ENCODE peak calls at places on chromosome 1, in nine cellular contexts. L is caudate nucleus; G is GM10248; U is lower leg skin; J is NCI-H2171 treated with DMSO at 0.1 percent for 48 hours; Q is stimulated activated CD4-positive, alpha-beta T cell treated with anti-CD3 and anti-CD28 coated beads, Interleukin-1b, Interleukin-23, amount 100 ng/mL, for 24 hours; O is retina; H is activated T-cell treated with anti-CD3 and anti-CD28 coated beads for 48 hours; T is hepatocyte. N is an unnamed sample.

GRCh38 chr1:80155371-80155770 is 1148.8 kb upstream of the ADGRL4 start:
- DNase-seq in O (peak; percentile 6), G (no peak), Q (no peak), U (no peak), H (no peak), J (no peak), L (no peak), T (peak; percentile 16), N (no peak)

GRCh38 chr1:30512253-30512921 is 211.0 kb downstream of the MATN1 start:
- DNase-seq in T (no peak), L (no peak), U (peak; percentile 58), J (no peak), G (no peak), O (no peak), H (no peak), Q (no peak), N (no peak)

GRCh38 chr1:5661196-5662130 is 330.8 kb downstream of the NPHP4 start:
- DNase-seq in Q (no peak), G (no peak), L (no peak), O (no peak), U (peak; percentile 84), J (no peak), T (no peak), H (no peak), N (no peak)

GRCh38 chr1:206784471-206784903 is 12.2 kb upstream of the IL10 start:
- DNase-seq in L (no peak), T (no peak), U (peak; percentile 78), Q (peak; percentile 86), O (no peak), J (no peak), H (peak; percentile 85), G (peak; percentile 76), N (no peak)

GRCh38 chr1:152842556-152842955 is at the start of gene LCE6A:
- DNase-seq in O (no peak), H (no peak), U (no peak), L (no peak), T (no peak), G (no peak), Q (no peak), J (no peak), N (no peak)

GRCh38 chr1:207829576-207829975 is 77.7 kb downstream of the CD46 start:
- DNase-seq in T (no peak), G (no peak), Q (no peak), U (no peak), L (no peak), O (no peak), H (no peak), J (no peak), N (no peak)

GRCh38 chr1:42657981-42658879 is at the start of gene PPIH:
- DNase-seq in T (peak; percentile 97), H (peak; percentile 94), Q (peak; percentile 94), J (peak; percentile 95), O (peak; percentile 95), L (peak; percentile 94), U (peak; percentile 99), G (peak; percentile 94), N (peak; percentile 89)

GRCh38 chr1:1371354-1371740 is 3.7 kb downstream of the AURKAIP1 start:
- DNase-seq in H (no peak), J (no peak), T (no peak), L (no peak), U (no peak), O (no peak), Q (no peak), G (no peak), N (no peak)

GRCh38 chr1:229860926-229861325 is 206.1 kb upstream of the GALNT2 start:
- DNase-seq in T (no peak), H (no peak), G (no peak), O (no peak), L (no peak), J (no peak), Q (no peak), U (peak; percentile 28), N (no peak)

GRCh38 chr1:178614286-178614685 is 101.4 kb downstream of the TEX35 start:
- DNase-seq in L (no peak), H (no peak), Q (no peak), G (no peak), U (no peak), O (no peak), T (no peak), J (no peak), N (no peak)

GRCh38 chr1:26772687-26773086 is 15.1 kb upstream of the PIGV start:
- DNase-seq in U (no peak), Q (no peak), J (no peak), G (no peak), O (no peak), H (no peak), T (no peak), L (no peak), N (no peak)

GRCh38 chr1:29521846-29522580 is 285.7 kb downstream of the PTPRU start:
- DNase-seq in T (no peak), O (no peak), L (no peak), J (no peak), H (no peak), Q (no peak), U (peak; percentile 81), G (no peak), N (no peak)

GRCh38 chr1:227315500-227316346 is 2.6 kb downstream of the CDC42BPA start:
- DNase-seq in U (no peak), H (no peak), O (no peak), G (no peak), L (no peak), J (peak; percentile 21), Q (no peak), T (peak; percentile 70), N (no peak)

GRCh38 chr1:77797991-77798390 is 18.5 kb downstream of the MIGA1 start:
- DNase-seq in U (no peak), Q (no peak), O (no peak), G (no peak), L (no peak), J (no peak), T (no peak), H (no peak), N (no peak)

N was measured in nucleus accumbens.